ENCODE peak calls at places on chromosomes 16 and 17, in seven cellular contexts. M is heart left ventricle, P is fibroblast of the aortic adventitia, F is endodermal cell, X is upper lobe of right lung, A is choroid plexus epithelial cell, Q is H1. L is an unnamed sample.

GRCh38 chr17:42438600-42439567 is 15.8 kb upstream of the CAVIN1 start:
- DNase-seq in X (no peak), P (no peak), M (no peak), Q (no peak), F (peak), A (peak), L (no peak)

GRCh38 chr16:7025616-7026190 is 306.9 kb upstream of the RBFOX1 start:
- DNase-seq in P (no peak), Q (peak), A (peak), M (peak), X (peak), F (peak), L (peak)

GRCh38 chr16:68892898-68893297 is 49.6 kb downstream of the TANGO6 start:
- DNase-seq in A (no peak), F (no peak), X (no peak), P (no peak), M (no peak), Q (no peak), L (no peak)

GRCh38 chr17:41647940-41648410 is 23.6 kb upstream of the KRT17 start:
- DNase-seq in Q (peak), F (peak), X (peak), M (peak), P (peak), A (peak), L (peak)

GRCh38 chr16:55557186-55557585 is 9.3 kb upstream of the CAPNS2 start:
- DNase-seq in P (no peak), Q (no peak), X (no peak), M (no peak), F (no peak), A (no peak), L (no peak)

GRCh38 chr17:36880506-36880905 is 56.8 kb upstream of the LHX1 start:
- DNase-seq in A (no peak), M (no peak), Q (no peak), X (no peak), P (no peak), F (peak), L (no peak)

GRCh38 chr16:26981266-26981938 is 85.3 kb upstream of the C16orf82 start:
- DNase-seq in F (no peak), P (peak), M (no peak), A (peak), Q (no peak), X (no peak), L (no peak)

GRCh38 chr16:56121156-56121500 is 70.2 kb upstream of the GNAO1 start:
- DNase-seq in M (no peak), A (no peak), Q (no peak), X (no peak), P (no peak), F (no peak), L (no peak)

GRCh38 chr16:82061861-82062525 is 26.9 kb downstream of the HSD17B2 start:
- DNase-seq in A (peak), M (no peak), F (no peak), P (peak), Q (no peak), X (no peak), L (no peak)

GRCh38 chr17:14926526-14927122 is 338.5 kb downstream of the PMP22 start:
- DNase-seq in Q (peak), P (peak), M (no peak), X (no peak), A (peak), F (peak), L (no peak)

GRCh38 chr17:46795379-46795952 is 23.0 kb downstream of the WNT3 start:
- DNase-seq in Q (no peak), P (no peak), A (peak), X (no peak), M (no peak), F (no peak), L (no peak)

GRCh38 chr16:10098991-10099390 is 83.2 kb downstream of the GRIN2A start:
- DNase-seq in P (peak), Q (no peak), M (no peak), A (no peak), X (no peak), F (no peak), L (no peak)

GRCh38 chr17:60102632-60103047 is 23.9 kb upstream of the HEATR6 start:
- DNase-seq in M (peak), P (peak), Q (no peak), A (peak), X (peak), F (peak), L (peak)

GRCh38 chr16:5446623-5447240 is 349.1 kb upstream of the EEF2KMT start:
- DNase-seq in X (no peak), A (no peak), F (peak), Q (no peak), P (no peak), M (no peak), L (no peak)

GRCh38 chr16:4316732-4317461 is 1.0 kb downstream of the GLIS2 start:
- DNase-seq in Q (no peak), M (peak), X (peak), P (peak), F (no peak), A (no peak), L (peak)

GRCh38 chr16:7397901-7398300 is 65.3 kb downstream of the RBFOX1 start:
- DNase-seq in X (no peak), M (no peak), Q (no peak), P (no peak), A (peak), F (no peak), L (no peak)

GRCh38 chr17:21085707-21086106 is 41.1 kb upstream of the DHRS7B start:
- DNase-seq in F (no peak), M (no peak), A (no peak), X (no peak), Q (no peak), P (no peak), L (no peak)

DNA sequence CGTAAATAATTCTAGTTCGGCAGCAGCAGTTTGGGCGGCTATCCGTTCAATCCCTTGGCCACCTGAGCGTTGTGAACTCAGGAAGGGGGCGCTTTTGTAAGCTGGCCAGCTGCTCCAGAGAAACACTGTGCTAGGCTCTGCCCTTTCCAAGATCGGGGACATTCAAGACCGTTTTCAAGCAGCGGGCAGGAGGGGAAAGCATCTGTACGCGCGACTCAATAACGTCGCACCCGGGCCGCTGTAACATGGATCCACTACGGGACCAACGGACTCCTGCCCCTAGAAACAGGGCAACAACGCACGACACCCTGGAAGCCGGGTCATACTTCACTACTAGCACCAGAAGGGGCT is 463 bp downstream of the TOP2A start:
- DNase-seq in A (peak), F (peak), P (no peak), Q (no peak), X (no peak), M (no peak), L (no peak)
- TF ChIP-seq CTCF in A (peak), F (peak), P (no peak), Q (no peak), X (no peak), M (no peak), L (no peak)

DNA sequence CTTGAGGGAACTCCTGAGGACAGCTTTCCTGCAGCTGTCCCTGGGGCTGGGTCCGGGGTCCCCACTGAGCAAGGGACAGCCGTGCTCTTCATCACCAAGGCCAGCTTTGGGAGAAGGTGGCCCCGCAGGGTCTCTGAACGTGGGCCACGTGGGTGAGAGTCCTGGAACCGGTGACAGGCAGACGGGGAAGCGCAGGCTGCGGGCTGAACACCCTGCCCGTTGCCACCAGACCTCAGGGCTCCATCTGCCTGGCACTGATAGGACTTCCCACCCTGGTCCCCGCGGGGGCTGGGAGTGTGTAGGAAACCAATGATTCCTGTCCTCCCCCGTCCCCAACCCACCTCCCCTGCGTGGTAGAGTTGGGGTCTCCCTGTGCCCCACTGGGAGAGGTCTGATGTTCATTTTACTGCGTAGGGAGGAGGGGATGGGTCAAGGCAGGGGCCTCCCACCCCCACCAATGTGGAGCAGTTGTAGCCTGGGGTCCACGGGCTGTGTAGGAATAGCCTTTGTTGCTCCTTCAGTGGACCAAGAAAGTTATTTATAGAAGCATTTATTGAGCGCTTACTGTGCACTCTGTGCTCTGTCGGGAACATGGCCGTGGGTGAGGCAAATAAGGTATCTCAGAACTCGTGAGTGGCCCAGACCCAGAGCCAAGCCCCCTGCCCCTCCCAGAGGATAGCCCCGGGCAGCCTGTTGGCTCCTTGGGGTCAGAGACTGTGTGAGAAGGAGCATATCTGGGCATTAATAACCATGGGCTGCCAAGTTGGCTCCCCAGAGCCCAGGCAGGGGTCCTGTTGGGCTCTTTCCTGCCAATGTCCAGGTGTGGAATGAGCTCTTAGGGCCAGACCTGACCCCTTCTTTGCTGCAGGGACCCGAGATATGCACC is 1.3 kb downstream of the ADGRG1 start:
- DNase-seq in A (no peak), P (no peak), F (no peak), Q (no peak), M (no peak), X (no peak), L (no peak)
- H3K4me3 ChIP-seq in A (no peak), P (no peak), F (no peak), Q (no peak), M (peak), X (peak), L (peak)

GRCh38 chr16:50151744-50152143 is 1.4 kb upstream of the TENT4B start:
- DNase-seq in F (no peak), X (no peak), Q (no peak), M (no peak), P (no peak), A (no peak), L (no peak)

GRCh38 chr16:50154369-50154947 is 1.4 kb downstream of the TENT4B start:
- DNase-seq in A (peak), Q (no peak), P (no peak), M (no peak), X (no peak), F (peak), L (no peak)

GRCh38 chr16:50152386-50152806 is 710 bp upstream of the TENT4B start:
- DNase-seq in M (no peak), A (peak), P (peak), Q (peak), F (peak), X (no peak), L (no peak)

GRCh38 chr16:50153648-50154368 is 702 bp downstream of the TENT4B start:
- DNase-seq in F (peak), X (peak), P (no peak), Q (no peak), A (peak), M (peak), L (peak)

GRCh38 chr16:50152807-50153647 is at the start of gene TENT4B:
- DNase-seq in P (peak), X (peak), F (peak), Q (peak), M (peak), A (peak), L (peak)
- TF ChIP-seq CTCF in P (no peak), X (no peak), F (no peak), Q (no peak), M (no peak), A (no peak), L (no peak)

GRCh38 chr17:67243284-67243683 is 1.7 kb downstream of the HELZ start:
- DNase-seq in M (no peak), P (no peak), X (no peak), Q (no peak), F (no peak), A (no peak), L (no peak)
- H3K4me3 ChIP-seq in M (peak), P (peak), X (peak), Q (no peak), F (peak), A (peak), L (peak)